ENCODE peak calls at places on chromosomes 6 and 20, in six cellular contexts. T is SJSA1; Z is mesenchymal stem cell; D is CD4-positive, CD25-positive, alpha-beta regulatory T cell; E is PC-9; F is mammary epithelial cell. S is an unnamed sample.

GRCh38 chr20:62464080-62464770 is 11.6 kb downstream of the GATA5 start:
- DNase-seq in T (no peak), Z (no peak), D (no peak), E (no peak), F (no peak), S (no peak)

GRCh38 chr6:152170702-152171667 is 363.5 kb downstream of the ESR1 start:
- DNase-seq in T (no peak), Z (peak; percentile 13), D (peak; percentile 90), E (peak; percentile 2), F (no peak), S (peak; percentile 21)

GRCh38 chr6:131937703-131938631 is 13.2 kb downstream of the CCN2 start:
- DNase-seq in T (peak; percentile 93), Z (peak; percentile 93), D (no peak), E (no peak), F (no peak), S (peak; percentile 56)

GRCh38 chr6:134816780-134817179 is 133.1 kb downstream of the ALDH8A1 start:
- DNase-seq in T (no peak), Z (no peak), D (no peak), E (no peak), F (no peak), S (no peak)

GRCh38 chr6:108966855-108967755 is 118.9 kb downstream of the ARMC2 start:
- DNase-seq in T (peak; percentile 53), Z (peak; percentile 51), D (no peak), E (peak; percentile 77), F (peak; percentile 78), S (no peak)

GRCh38 chr6:37971711-37972410 is 152.3 kb downstream of the ZFAND3 start:
- DNase-seq in T (no peak), Z (peak; percentile 64), D (no peak), E (no peak), F (no peak), S (peak; percentile 70)

GRCh38 chr6:37745748-37746147 is 48.1 kb upstream of the MDGA1 start:
- DNase-seq in T (no peak), Z (no peak), D (no peak), E (no peak), F (no peak), S (no peak)

GRCh38 chr20:58626076-58626475 is 25.0 kb upstream of the STX16 start:
- DNase-seq in T (no peak), Z (no peak), D (no peak), E (peak; percentile 16), F (no peak), S (no peak)

GRCh38 chr20:32463642-32464400 is 105.7 kb downstream of the ASXL1 start:
- DNase-seq in T (no peak), Z (peak; percentile 72), D (no peak), E (no peak), F (no peak), S (no peak)

GRCh38 chr6:136087986-136088385 is 162.1 kb downstream of the MTFR2 start:
- DNase-seq in T (no peak), Z (peak; percentile 21), D (no peak), E (no peak), F (no peak), S (no peak)

GRCh38 chr20:34222208-34222607 is 19.0 kb upstream of the ASIP start:
- DNase-seq in T (peak; percentile 65), Z (peak; percentile 95), D (peak; percentile 32), E (no peak), F (peak; percentile 85), S (peak; percentile 92)

DNA sequence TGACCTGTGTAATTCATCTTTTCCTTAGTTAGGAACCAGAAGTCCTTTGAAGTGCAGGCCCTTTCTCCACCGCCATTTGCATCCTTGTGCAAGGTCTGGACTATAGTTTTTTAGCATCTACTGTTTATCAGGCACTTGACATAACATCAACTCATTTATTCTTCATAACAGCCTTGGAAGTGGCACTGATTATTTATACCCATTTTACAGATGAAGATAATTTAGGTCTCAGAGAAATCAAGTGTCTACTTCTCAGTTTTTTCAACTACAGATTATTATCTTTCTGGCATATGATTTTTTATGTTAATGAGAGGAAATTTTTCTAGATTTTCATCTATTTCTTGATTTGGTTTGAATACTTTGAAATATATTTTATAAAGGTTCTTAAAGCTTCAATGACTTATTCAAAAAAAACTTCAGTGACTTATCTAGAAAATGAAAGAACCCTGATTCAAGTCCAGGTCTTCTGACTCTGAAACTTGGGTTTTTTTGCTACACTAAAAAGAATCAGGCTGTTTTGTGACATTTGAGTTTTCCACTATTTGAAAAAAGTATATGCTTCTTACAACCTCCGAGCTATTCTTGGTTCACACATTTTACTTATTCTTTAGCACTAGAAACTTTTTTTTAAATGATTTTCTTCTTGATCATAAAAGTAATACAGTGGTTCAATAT is 3.1 kb upstream of the UBE2J1 start:
- DNase-seq in T (no peak), Z (no peak), D (no peak), E (no peak), F (no peak), S (no peak)
- H3K27ac ChIP-seq in T (no peak overlapping the region), Z (no peak overlapping the region), D (no peak overlapping the region), E (no peak overlapping the region), F (no peak overlapping the region), S (no peak overlapping the region)

GRCh38 chr6:47149554-47149953 is 107.4 kb upstream of the ADGRF1 start:
- DNase-seq in T (no peak), Z (no peak), D (no peak), E (no peak), F (no peak), S (no peak)

GRCh38 chr6:47149070-47149469 is 106.9 kb upstream of the ADGRF1 start:
- DNase-seq in T (no peak), Z (no peak), D (no peak), E (no peak), F (no peak), S (no peak)

GRCh38 chr6:47152666-47153065 is 110.5 kb upstream of the ADGRF1 start:
- DNase-seq in T (no peak), Z (peak; percentile 23), D (no peak), E (no peak), F (no peak), S (no peak)

GRCh38 chr6:47153066-47153755 is 111.1 kb upstream of the ADGRF1 start:
- DNase-seq in T (no peak), Z (peak; percentile 55), D (no peak), E (peak; percentile 65), F (no peak), S (no peak)

DNA sequence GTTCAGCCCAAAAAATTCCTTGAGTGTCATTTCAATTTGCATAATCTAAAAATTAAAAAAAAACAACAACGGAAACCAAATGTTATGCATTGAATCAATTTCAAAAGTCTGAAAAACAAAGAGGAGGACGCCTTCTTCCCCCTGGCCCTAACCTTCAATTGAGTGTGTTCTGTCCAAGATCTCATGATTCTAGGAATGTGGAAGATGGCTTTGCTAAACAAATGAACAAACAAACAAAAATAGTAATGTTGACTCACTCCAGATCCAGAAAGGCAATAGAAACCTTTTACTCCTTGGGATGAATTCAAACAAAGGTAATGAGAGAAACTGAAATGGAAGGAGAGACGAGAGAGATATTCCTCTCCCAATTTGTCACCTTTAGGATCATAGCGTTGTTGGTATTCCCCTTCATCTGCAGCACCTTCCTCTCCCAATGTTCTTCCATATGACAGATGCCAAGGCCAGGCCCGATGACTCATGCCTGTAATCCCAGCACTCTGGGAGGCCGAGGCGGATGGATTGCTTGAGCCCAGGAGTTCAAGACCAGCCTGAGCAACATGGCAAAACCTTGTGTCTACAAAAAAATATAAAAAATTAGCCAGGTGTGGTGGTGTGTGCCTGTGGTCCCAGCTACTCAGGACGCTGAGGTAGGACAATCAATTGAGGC is 109.2 kb upstream of the ADGRF1 start:
- DNase-seq in T (no peak), Z (peak; percentile 30), D (no peak), E (no peak), F (no peak), S (no peak)
- H3K27ac ChIP-seq in T (peak overlapping the region; percentile 26), Z (no peak overlapping the region), D (no peak overlapping the region), E (peak overlapping the region; percentile 97), F (no peak overlapping the region), S (no peak overlapping the region)

GRCh38 chr20:44955270-44955669 is 4.9 kb downstream of the TOMM34 start:
- DNase-seq in T (no peak), Z (no peak), D (no peak), E (no peak), F (no peak), S (no peak)
- H3K27ac ChIP-seq in T (no peak overlapping the region), Z (no peak overlapping the region), D (no peak overlapping the region), E (no peak overlapping the region), F (no peak overlapping the region), S (no peak overlapping the region)

DNA sequence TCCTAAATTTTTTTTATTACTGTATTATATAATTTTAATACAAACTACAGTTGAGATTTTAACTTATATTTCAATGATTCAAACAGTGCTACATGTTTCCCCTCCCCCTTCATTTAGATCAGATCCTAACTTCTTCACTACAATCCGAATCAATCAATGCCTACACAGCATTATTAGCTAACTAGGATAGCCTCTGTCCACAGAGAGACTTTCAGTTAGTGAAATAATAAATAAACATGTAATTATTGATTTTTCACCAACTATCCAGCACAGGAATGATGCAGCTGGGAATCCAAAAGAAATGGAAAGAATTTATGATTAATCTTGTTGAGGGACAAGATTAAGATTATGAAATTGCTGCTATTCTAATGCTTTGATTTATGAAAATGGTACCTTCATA is 163.7 kb downstream of the PHF3 start:
- DNase-seq in T (no peak), Z (no peak), D (no peak), E (no peak), F (no peak), S (no peak)
- H3K27ac ChIP-seq in T (no peak overlapping the region), Z (no peak overlapping the region), D (no peak overlapping the region), E (no peak overlapping the region), F (no peak overlapping the region), S (no peak overlapping the region)

DNA sequence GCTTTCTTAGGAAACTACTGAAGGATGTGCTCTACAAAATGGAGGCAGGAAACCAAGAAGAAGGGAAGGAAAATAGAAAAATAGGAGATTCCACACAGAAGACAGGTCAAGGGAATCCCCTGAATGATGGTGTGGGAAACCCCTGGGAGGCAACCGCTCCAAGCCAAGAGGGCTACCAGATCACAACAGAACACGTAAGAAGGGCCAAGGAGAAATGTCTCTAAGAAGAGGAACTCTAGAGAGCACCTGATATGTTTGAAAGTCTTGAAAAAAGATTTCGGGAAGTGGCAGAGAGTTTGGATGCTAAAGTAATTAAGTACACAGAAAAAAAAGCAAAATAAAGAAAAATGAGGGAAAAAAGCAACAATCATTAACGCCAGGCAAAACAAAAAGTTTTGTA is 7.1 kb downstream of the KIF13A start:
- DNase-seq in T (no peak), Z (no peak), D (no peak), E (no peak), F (no peak), S (no peak)
- H3K27ac ChIP-seq in T (peak overlapping the region; percentile 27), Z (no peak overlapping the region), D (no peak overlapping the region), E (peak overlapping the region; percentile 67), F (peak overlapping the region; percentile 62), S (no peak overlapping the region)